ENCODE peak calls at places on chromosome 21, in seven cellular contexts. X is Peyer's patch, C is dorsolateral prefrontal cortex, U is AG04450, Y is HCT116, H is BE2C, J is heart right ventricle. B is an unnamed sample.

GRCh38 chr21:34983680-34984086 is 65.4 kb downstream of the RUNX1 start:
- DNase-seq in H (no peak), U (no peak), X (no peak), C (no peak), J (no peak), Y (no peak), B (no peak)

GRCh38 chr21:46004168-46004861 is 22.7 kb downstream of the COL6A1 start:
- DNase-seq in H (no peak), C (peak; percentile 18), J (peak; percentile 24), Y (no peak), X (peak; percentile 12), U (no peak), B (no peak)

GRCh38 chr21:14259669-14260458 is 43.9 kb downstream of the RBM11 start:
- DNase-seq in J (no peak), C (no peak), U (no peak), X (no peak), Y (peak; percentile 10), H (no peak), B (peak; percentile 68)

GRCh38 chr21:37509802-37510393 is 143.3 kb downstream of the DYRK1A start:
- DNase-seq in X (no peak), U (no peak), Y (no peak), J (no peak), H (no peak), C (no peak), B (no peak)

GRCh38 chr21:32412998-32413504 is 545 bp downstream of the EVA1C start:
- DNase-seq in H (no peak), Y (no peak), C (no peak), X (no peak), J (peak; percentile 42), U (no peak), B (no peak)

GRCh38 chr21:45244799-45245340 is 42.8 kb downstream of the POFUT2 start:
- DNase-seq in X (no peak), Y (no peak), H (no peak), C (no peak), J (no peak), U (no peak), B (no peak)

GRCh38 chr21:40680311-40680710 is 166.6 kb downstream of the DSCAM start:
- DNase-seq in U (no peak), C (no peak), Y (no peak), J (no peak), X (no peak), H (no peak), B (no peak)

GRCh38 chr21:36103434-36103833 is 31.4 kb upstream of the CBR3 start:
- DNase-seq in Y (no peak), U (no peak), X (no peak), H (no peak), J (no peak), C (no peak), B (no peak)

GRCh38 chr21:14531927-14532326 is 14.2 kb downstream of the SAMSN1 start:
- DNase-seq in J (no peak), U (no peak), Y (no peak), H (no peak), X (no peak), C (no peak), B (no peak)

GRCh38 chr21:30463713-30464112 is 16.5 kb downstream of the KRTAP19-1 start:
- DNase-seq in Y (no peak), H (no peak), U (no peak), X (no peak), C (no peak), J (no peak), B (peak; percentile 32)

GRCh38 chr21:33230518-33231324 is 983 bp downstream of the IFNAR2 start:
- DNase-seq in C (peak; percentile 41), J (peak; percentile 56), Y (no peak), U (no peak), H (peak; percentile 48), X (peak; percentile 81), B (peak; percentile 58)

GRCh38 chr21:44817914-44818635 is at the start of gene SUMO3:
- DNase-seq in X (peak; percentile 78), U (peak; percentile 42), J (peak; percentile 85), C (peak; percentile 61), H (peak; percentile 82), Y (no peak), B (peak; percentile 79)

GRCh38 chr21:17467829-17468228 is 45.0 kb upstream of the CXADR start:
- DNase-seq in X (no peak), Y (no peak), J (no peak), C (no peak), H (no peak), U (no peak), B (no peak)

GRCh38 chr21:45420623-45421041 is 15.7 kb downstream of the COL18A1 start:
- DNase-seq in J (peak; percentile 48), H (no peak), C (no peak), Y (no peak), U (no peak), X (no peak), B (no peak)

GRCh38 chr21:45640888-45641479 is 2.5 kb upstream of the PCBP3 start:
- DNase-seq in X (peak; percentile 37), H (peak; percentile 88), U (no peak), C (no peak), J (peak; percentile 53), Y (no peak), B (peak; percentile 87)

GRCh38 chr21:37380349-37381323 is 14.1 kb downstream of the DYRK1A start:
- DNase-seq in U (no peak), H (peak; percentile 21), Y (no peak), C (no peak), J (no peak), X (no peak), B (no peak)

GRCh38 chr21:34846214-34846575 is 177.4 kb downstream of the CLIC6 start:
- DNase-seq in H (no peak), C (no peak), J (no peak), U (no peak), Y (no peak), X (no peak), B (no peak)

GRCh38 chr21:37877888-37878684 is 38.2 kb downstream of the KCNJ6 start:
- DNase-seq in Y (no peak), C (no peak), X (no peak), U (no peak), H (no peak), J (no peak), B (no peak)

GRCh38 chr21:45019076-45019886 is 55.1 kb upstream of the ADARB1 start:
- DNase-seq in J (peak; percentile 33), U (no peak), X (no peak), Y (no peak), C (no peak), H (peak; percentile 9), B (no peak)

GRCh38 chr21:24076179-24076578 is 1531.1 kb downstream of the MRPL39 start:
- DNase-seq in H (no peak), C (no peak), X (no peak), U (peak; percentile 10), J (no peak), Y (no peak), B (no peak)

GRCh38 chr21:46354518-46354917 is 30.6 kb downstream of the PCNT start:
- DNase-seq in J (no peak), Y (no peak), C (no peak), X (no peak), U (no peak), H (no peak), B (no peak)

GRCh38 chr21:43769325-43769958 is 6.7 kb downstream of the CSTB start:
- DNase-seq in J (no peak), X (no peak), Y (no peak), C (no peak), H (no peak), U (no peak), B (no peak)
- H3K4me3 ChIP-seq in J (no peak overlapping the region), X (no peak overlapping the region), Y (no peak overlapping the region), C (no peak overlapping the region), H (no peak overlapping the region), U (no peak overlapping the region), B (no peak overlapping the region)

DNA sequence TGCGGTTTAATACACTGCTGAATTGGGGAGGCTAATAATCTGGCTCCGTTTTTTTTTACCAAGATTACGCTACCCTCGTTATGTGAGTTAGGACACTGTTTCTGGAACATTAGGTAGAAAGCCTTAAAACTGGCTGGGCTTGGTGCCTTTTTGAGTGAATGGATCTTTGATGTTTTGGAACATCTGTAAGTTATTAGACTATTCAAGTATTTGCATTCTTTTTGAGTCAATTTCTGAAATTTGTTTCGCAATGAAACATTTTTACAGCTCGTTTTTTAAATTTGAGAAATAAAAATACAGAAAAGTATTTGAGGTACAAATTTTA is 106.9 kb downstream of the LTN1 start:
- DNase-seq in Y (no peak), X (no peak), H (no peak), C (no peak), U (no peak), J (no peak), B (no peak)
- TF ChIP-seq CTCF in Y (no peak), X (no peak), H (no peak), C (no peak), U (no peak), J (no peak), B (no peak)

GRCh38 chr21:43727571-43728466 is 8.9 kb downstream of the PDXK start:
- DNase-seq in C (no peak), X (no peak), J (no peak), H (no peak), Y (no peak), U (no peak), B (peak; percentile 48)
- H3K4me3 ChIP-seq in C (peak overlapping the region; percentile 73), X (peak overlapping the region; percentile 52), J (peak overlapping the region; percentile 62), H (peak overlapping the region; percentile 73), Y (peak overlapping the region; percentile 57), U (peak overlapping the region; percentile 10), B (peak overlapping the region; percentile 41)

DNA sequence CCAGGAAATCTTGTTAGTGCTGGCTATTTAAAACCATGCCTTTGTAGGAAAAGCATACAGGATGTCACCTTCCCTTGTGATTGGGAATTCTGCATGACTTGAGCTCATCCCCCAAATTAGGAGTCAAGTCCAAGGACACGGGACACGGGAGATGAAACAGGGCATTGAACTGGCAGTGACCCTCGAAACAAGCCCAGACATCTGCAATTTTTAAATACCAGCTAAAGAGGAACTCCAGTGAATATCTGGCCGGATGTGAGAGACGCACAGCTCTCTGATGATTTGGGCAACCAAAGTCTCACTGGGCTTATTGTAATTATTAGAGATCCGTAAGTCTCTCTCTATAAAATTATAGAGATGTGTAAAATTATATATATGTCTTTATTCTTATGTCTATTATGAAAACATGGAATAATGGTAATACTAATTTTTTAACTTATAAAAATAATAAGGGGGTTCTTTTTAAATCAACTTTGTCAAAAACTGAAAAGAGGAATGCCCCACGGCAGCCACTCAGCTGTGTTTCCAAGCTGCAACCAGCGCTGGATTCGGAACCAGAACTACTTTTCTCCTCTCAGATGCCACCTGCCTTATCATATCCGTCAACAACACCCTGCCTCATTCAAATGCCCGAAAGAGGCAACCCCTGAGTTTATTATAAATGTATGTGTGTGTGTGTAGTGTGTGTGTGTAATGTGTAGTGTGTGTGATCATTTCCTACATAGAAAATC is 32.6 kb downstream of the C2CD2 start:
- DNase-seq in J (no peak), U (no peak), C (no peak), H (no peak), Y (no peak), X (peak; percentile 46), B (no peak)
- TF ChIP-seq CTCF in J (no peak), U (no peak), C (no peak), H (no peak), Y (no peak), X (no peak), B (no peak)

B was measured in cardiac muscle cell.